ENCODE peak calls at places on chromosomes 11 and 22, in six cellular contexts. T is suprapubic skin, J is SW 1271, P is NCI-H748 treated with DMSO at 0.1 percent for 48 hours, F is frontal cortex, U is NCI-H1092. R is an unnamed sample.

GRCh38 chr22:39244496-39245129 is at the start of gene PDGFB:
- DNase-seq in P (no peak), U (no peak), J (no peak), T (no peak), F (peak; percentile 70), R (no peak)

GRCh38 chr22:34001701-34002466 is 81.6 kb upstream of the LARGE1 start:
- DNase-seq in T (no peak), P (no peak), U (no peak), F (no peak), J (no peak), R (peak; percentile 54)

GRCh38 chr22:44895296-44896055 is 114.3 kb downstream of the PHF21B start:
- DNase-seq in F (no peak), J (no peak), P (no peak), T (peak; percentile 40), U (no peak), R (no peak)

GRCh38 chr22:31829505-31829904 is 75.7 kb downstream of the DEPDC5 start:
- DNase-seq in J (peak; percentile 82), F (no peak), P (no peak), T (no peak), U (peak; percentile 31), R (peak; percentile 83)

GRCh38 chr11:83773950-83774880 is 488.0 kb upstream of the CCDC90B start:
- DNase-seq in J (no peak), P (no peak), F (no peak), U (no peak), T (no peak), R (no peak)

GRCh38 chr11:13602844-13603243 is 65.6 kb upstream of the FAR1 start:
- DNase-seq in T (no peak), P (no peak), F (no peak), U (no peak), J (no peak), R (no peak)

GRCh38 chr11:118894192-118894591 is 10.5 kb downstream of the CXCR5 start:
- DNase-seq in T (no peak), J (no peak), P (no peak), F (no peak), U (no peak), R (no peak)

GRCh38 chr22:33210129-33210784 is 152.1 kb upstream of the SYN3 start:
- DNase-seq in F (peak; percentile 41), P (peak; percentile 7), U (peak; percentile 63), T (no peak), J (no peak), R (no peak)

GRCh38 chr11:12775955-12776354 is 101.7 kb downstream of the TEAD1 start:
- DNase-seq in F (no peak), J (no peak), T (no peak), P (no peak), U (no peak), R (no peak)

GRCh38 chr22:38205261-38206128 is 3.7 kb downstream of the MAFF start:
- DNase-seq in T (peak; percentile 89), F (no peak), U (no peak), J (no peak), P (no peak), R (no peak)

GRCh38 chr22:37623075-37624016 is 14.7 kb downstream of the GGA1 start:
- DNase-seq in T (no peak), P (no peak), U (peak; percentile 33), J (no peak), F (peak; percentile 78), R (no peak)

GRCh38 chr22:44454113-44454769 is 43.8 kb downstream of the RTL6 start:
- DNase-seq in F (no peak), J (no peak), T (no peak), U (no peak), P (no peak), R (no peak)

GRCh38 chr11:7590529-7590928 is 76.7 kb downstream of the PPFIBP2 start:
- DNase-seq in U (no peak), J (no peak), F (no peak), T (no peak), P (no peak), R (no peak)

GRCh38 chr11:40306938-40307548 is 1152.4 kb downstream of the LRRC4C start:
- DNase-seq in P (peak; percentile 8), J (peak; percentile 5), F (peak; percentile 36), U (no peak), T (no peak), R (no peak)

GRCh38 chr11:78192911-78193341 is 4.2 kb downstream of the USP35 start:
- DNase-seq in U (no peak), P (no peak), T (no peak), J (no peak), F (no peak), R (no peak)

GRCh38 chr22:31962392-31963113 is 18.2 kb downstream of the YWHAH start:
- DNase-seq in U (no peak), T (no peak), J (no peak), P (no peak), F (no peak), R (no peak)

GRCh38 chr22:40300884-40301672 is 45.2 kb upstream of the ADSL start:
- DNase-seq in P (no peak), U (no peak), T (no peak), J (no peak), F (no peak), R (no peak)

GRCh38 chr11:116600930-116601329 is 171.9 kb downstream of the BUD13 start:
- DNase-seq in F (no peak), P (no peak), T (peak; percentile 10), U (no peak), J (no peak), R (no peak)

GRCh38 chr22:39349506-39349966 is 255 bp upstream of the SYNGR1 start:
- DNase-seq in J (no peak), T (no peak), U (peak; percentile 37), F (peak; percentile 92), P (no peak), R (no peak)

GRCh38 chr22:33897621-33897910 is 22.7 kb downstream of the LARGE1 start:
- DNase-seq in F (no peak), T (no peak), J (no peak), P (no peak), U (peak; percentile 10), R (no peak)

GRCh38 chr11:70796601-70797000 is 398.3 kb downstream of the CTTN start:
- DNase-seq in F (no peak), T (no peak), U (no peak), P (no peak), J (no peak), R (no peak)

GRCh38 chr22:31818481-31819392 is 64.9 kb downstream of the DEPDC5 start:
- DNase-seq in F (no peak), J (no peak), U (no peak), P (no peak), T (no peak), R (no peak)

GRCh38 chr11:116990061-116990473 is 108.2 kb downstream of the SIK3 start:
- DNase-seq in T (no peak), P (no peak), J (no peak), F (no peak), U (no peak), R (peak; percentile 31)

GRCh38 chr22:42613869-42614268 is 814 bp downstream of the POLDIP3 start:
- DNase-seq in P (no peak), F (no peak), U (no peak), T (no peak), J (no peak), R (no peak)

GRCh38 chr22:38843716-38844660 is at the start of gene NPTXR:
- DNase-seq in U (peak; percentile 51), J (no peak), F (peak; percentile 84), P (peak; percentile 7), T (no peak), R (no peak)

GRCh38 chr11:17531818-17532131 is 12.4 kb downstream of the USH1C start:
- DNase-seq in F (no peak), P (no peak), T (no peak), U (no peak), J (no peak), R (no peak)

GRCh38 chr22:37643225-37643847 is 3.9 kb downstream of the SH3BP1 start:
- DNase-seq in U (peak; percentile 26), T (peak; percentile 89), J (no peak), F (peak; percentile 91), P (peak; percentile 6), R (no peak)

GRCh38 chr22:37806409-37807338 is 1.1 kb upstream of the GCAT start:
- DNase-seq in J (no peak), U (no peak), P (peak; percentile 16), T (no peak), F (no peak), R (no peak)

R was measured in epithelial cell of prostate.